ENCODE peak calls at places on chromosomes 3 and 15, in four cellular contexts. One of them, this sample, is unnamed.

GRCh38 chr3:123732447-123732846 is 147.6 kb upstream of the HACD2 start:
- DNase-seq in NCI-H187: no peak
- DNase-seq in neural crest cell: no peak
- DNase-seq in pancreas: no peak
- DNase-seq in this sample: peak; percentile 73

GRCh38 chr3:60912876-60913275 is 338.4 kb downstream of the FHIT start:
- DNase-seq in neural crest cell: no peak
- DNase-seq in pancreas: no peak
- DNase-seq in NCI-H187: no peak
- DNase-seq in this sample: no peak

GRCh38 chr15:98440917-98441316 is 207.4 kb upstream of the IGF1R start:
- DNase-seq in neural crest cell: no peak
- DNase-seq in pancreas: no peak
- DNase-seq in NCI-H187: no peak
- DNase-seq in this sample: no peak

GRCh38 chr3:30305021-30305420 is 301.4 kb upstream of the TGFBR2 start:
- DNase-seq in pancreas: no peak
- DNase-seq in neural crest cell: no peak
- DNase-seq in NCI-H187: no peak
- DNase-seq in this sample: no peak

GRCh38 chr3:81799403-81799802 is 38.0 kb upstream of the GBE1 start:
- DNase-seq in neural crest cell: no peak
- DNase-seq in NCI-H187: no peak
- DNase-seq in pancreas: no peak
- DNase-seq in this sample: no peak

GRCh38 chr3:45528429-45528828 is 66.1 kb upstream of the LIMD1 start:
- DNase-seq in neural crest cell: no peak
- DNase-seq in pancreas: no peak
- DNase-seq in NCI-H187: no peak
- DNase-seq in this sample: no peak

GRCh38 chr3:13818919-13819318 is 61.0 kb downstream of the WNT7A start:
- DNase-seq in pancreas: no peak
- DNase-seq in neural crest cell: no peak
- DNase-seq in NCI-H187: no peak
- DNase-seq in this sample: no peak

GRCh38 chr3:40618158-40618557 is 93.4 kb downstream of the ZNF621 start:
- DNase-seq in pancreas: no peak
- DNase-seq in NCI-H187: no peak
- DNase-seq in neural crest cell: no peak
- DNase-seq in this sample: no peak

GRCh38 chr3:3745693-3746092 is 53.5 kb upstream of the LRRN1 start:
- DNase-seq in neural crest cell: no peak
- DNase-seq in pancreas: no peak
- DNase-seq in NCI-H187: no peak
- DNase-seq in this sample: no peak

GRCh38 chr15:66938114-66938830 is 127.1 kb upstream of the SMAD3 start:
- DNase-seq in NCI-H187: no peak
- DNase-seq in neural crest cell: no peak
- DNase-seq in pancreas: no peak
- DNase-seq in this sample: no peak

GRCh38 chr15:97114900-97115763 is 784.6 kb downstream of the NR2F2 start:
- DNase-seq in NCI-H187: no peak
- DNase-seq in neural crest cell: no peak
- DNase-seq in pancreas: no peak
- DNase-seq in this sample: no peak

GRCh38 chr15:56468271-56468912 is 3.5 kb upstream of the MNS1 start:
- DNase-seq in pancreas: no peak
- DNase-seq in NCI-H187: no peak
- DNase-seq in neural crest cell: no peak
- DNase-seq in this sample: no peak

GRCh38 chr3:29581311-29581710 is 300.4 kb downstream of the RBMS3 start:
- DNase-seq in NCI-H187: no peak
- DNase-seq in neural crest cell: no peak
- DNase-seq in pancreas: no peak
- DNase-seq in this sample: no peak

GRCh38 chr15:100221461-100222348 is 120.1 kb downstream of the ADAMTS17 start:
- DNase-seq in NCI-H187: no peak
- DNase-seq in pancreas: peak; percentile 62
- DNase-seq in neural crest cell: no peak
- DNase-seq in this sample: no peak

GRCh38 chr3:127588675-127589577 is 1.6 kb downstream of the TPRA1 start:
- DNase-seq in NCI-H187: no peak
- DNase-seq in pancreas: no peak
- DNase-seq in neural crest cell: no peak
- DNase-seq in this sample: no peak

GRCh38 chr3:66432041-66432766 is 68.6 kb downstream of the LRIG1 start:
- DNase-seq in NCI-H187: no peak
- DNase-seq in pancreas: no peak
- DNase-seq in neural crest cell: no peak
- DNase-seq in this sample: no peak

GRCh38 chr3:42402394-42403100 is 7.9 kb downstream of the LYZL4 start:
- DNase-seq in neural crest cell: no peak
- DNase-seq in pancreas: no peak
- DNase-seq in NCI-H187: no peak
- DNase-seq in this sample: no peak

GRCh38 chr3:45964139-45964538 is 20.9 kb downstream of the CXCR6 start:
- DNase-seq in pancreas: no peak
- DNase-seq in NCI-H187: no peak
- DNase-seq in neural crest cell: no peak
- DNase-seq in this sample: no peak

GRCh38 chr3:116835658-116836057 is 126.1 kb downstream of the TUSC7 start:
- DNase-seq in NCI-H187: no peak
- DNase-seq in pancreas: no peak
- DNase-seq in neural crest cell: no peak
- DNase-seq in this sample: no peak

GRCh38 chr3:107128942-107129341 is 248.3 kb upstream of the CCDC54 start:
- DNase-seq in neural crest cell: no peak
- DNase-seq in NCI-H187: no peak
- DNase-seq in pancreas: no peak
- DNase-seq in this sample: no peak

GRCh38 chr3:129623447-129624118 is 17.1 kb upstream of the PLXND1 start:
- DNase-seq in NCI-H187: no peak
- DNase-seq in pancreas: peak; percentile 70
- DNase-seq in neural crest cell: no peak
- DNase-seq in this sample: no peak

GRCh38 chr3:101091489-101091888 is 98.3 kb upstream of the ABI3BP start:
- DNase-seq in pancreas: no peak
- DNase-seq in NCI-H187: no peak
- DNase-seq in neural crest cell: no peak
- DNase-seq in this sample: no peak